ENCODE peak calls at places on chromosomes 3 and 15, in nine cellular contexts. One of them, this sample, is unnamed.

GRCh38 chr3:125202197-125202596 is 10.4 kb downstream of the SLC12A8 start:
- DNase-seq in HS-5: no peak
- DNase-seq in AG08396: no peak
- DNase-seq in stimulated activated CD8-positive, alpha-beta memory T cell treated with anti-CD3 and anti-CD28 coated beads, Interleukin-12 subunit alpha, Interleukin-12 subunit beta, amount 100 ng/mL, for 1 hour: no peak
- DNase-seq in nephron progenitor cell: no peak
- DNase-seq in transverse colon: no peak
- DNase-seq in T-helper 17 cell: no peak
- DNase-seq in WERI-Rb-1: no peak
- DNase-seq in NCI-H1092: no peak
- DNase-seq in this sample: no peak

GRCh38 chr3:69178100-69178499 is 55.7 kb upstream of the LMOD3 start:
- DNase-seq in HS-5: no peak
- DNase-seq in AG08396: no peak
- DNase-seq in stimulated activated CD8-positive, alpha-beta memory T cell treated with anti-CD3 and anti-CD28 coated beads, Interleukin-12 subunit alpha, Interleukin-12 subunit beta, amount 100 ng/mL, for 1 hour: no peak
- DNase-seq in nephron progenitor cell: no peak
- DNase-seq in transverse colon: no peak
- DNase-seq in T-helper 17 cell: no peak
- DNase-seq in WERI-Rb-1: no peak
- DNase-seq in NCI-H1092: no peak
- DNase-seq in this sample: no peak

GRCh38 chr15:75578206-75578947 is 738 bp downstream of the PTPN9 start:
- DNase-seq in HS-5: no peak
- DNase-seq in AG08396: peak; percentile 68
- DNase-seq in stimulated activated CD8-positive, alpha-beta memory T cell treated with anti-CD3 and anti-CD28 coated beads, Interleukin-12 subunit alpha, Interleukin-12 subunit beta, amount 100 ng/mL, for 1 hour: no peak
- DNase-seq in nephron progenitor cell: peak; percentile 47
- DNase-seq in transverse colon: peak; percentile 44
- DNase-seq in T-helper 17 cell: peak; percentile 27
- DNase-seq in WERI-Rb-1: peak; percentile 20
- DNase-seq in NCI-H1092: no peak
- DNase-seq in this sample: no peak

GRCh38 chr15:62416535-62416934 is 251.4 kb upstream of the C2CD4B start:
- DNase-seq in HS-5: no peak
- DNase-seq in AG08396: no peak
- DNase-seq in stimulated activated CD8-positive, alpha-beta memory T cell treated with anti-CD3 and anti-CD28 coated beads, Interleukin-12 subunit alpha, Interleukin-12 subunit beta, amount 100 ng/mL, for 1 hour: no peak
- DNase-seq in nephron progenitor cell: no peak
- DNase-seq in transverse colon: no peak
- DNase-seq in T-helper 17 cell: no peak
- DNase-seq in WERI-Rb-1: peak; percentile 18
- DNase-seq in NCI-H1092: no peak
- DNase-seq in this sample: no peak

GRCh38 chr3:194168994-194169393 is 33.0 kb downstream of the HES1 start:
- DNase-seq in HS-5: no peak
- DNase-seq in AG08396: no peak
- DNase-seq in stimulated activated CD8-positive, alpha-beta memory T cell treated with anti-CD3 and anti-CD28 coated beads, Interleukin-12 subunit alpha, Interleukin-12 subunit beta, amount 100 ng/mL, for 1 hour: no peak
- DNase-seq in nephron progenitor cell: no peak
- DNase-seq in transverse colon: no peak
- DNase-seq in T-helper 17 cell: no peak
- DNase-seq in WERI-Rb-1: no peak
- DNase-seq in NCI-H1092: no peak
- DNase-seq in this sample: no peak

GRCh38 chr3:52811452-52812011 is 16.9 kb downstream of the ITIH3 start:
- DNase-seq in HS-5: no peak
- DNase-seq in AG08396: no peak
- DNase-seq in stimulated activated CD8-positive, alpha-beta memory T cell treated with anti-CD3 and anti-CD28 coated beads, Interleukin-12 subunit alpha, Interleukin-12 subunit beta, amount 100 ng/mL, for 1 hour: no peak
- DNase-seq in nephron progenitor cell: no peak
- DNase-seq in transverse colon: no peak
- DNase-seq in T-helper 17 cell: no peak
- DNase-seq in WERI-Rb-1: no peak
- DNase-seq in NCI-H1092: no peak
- DNase-seq in this sample: no peak

GRCh38 chr3:190229632-190230424 is 92.4 kb downstream of the CLDN1 start:
- DNase-seq in HS-5: no peak
- DNase-seq in AG08396: no peak
- DNase-seq in stimulated activated CD8-positive, alpha-beta memory T cell treated with anti-CD3 and anti-CD28 coated beads, Interleukin-12 subunit alpha, Interleukin-12 subunit beta, amount 100 ng/mL, for 1 hour: no peak
- DNase-seq in nephron progenitor cell: no peak
- DNase-seq in transverse colon: no peak
- DNase-seq in T-helper 17 cell: no peak
- DNase-seq in WERI-Rb-1: no peak
- DNase-seq in NCI-H1092: no peak
- DNase-seq in this sample: peak; percentile 60

GRCh38 chr15:80061581-80061980 is 2.1 kb downstream of the ZFAND6 start:
- DNase-seq in HS-5: no peak
- DNase-seq in AG08396: no peak
- DNase-seq in stimulated activated CD8-positive, alpha-beta memory T cell treated with anti-CD3 and anti-CD28 coated beads, Interleukin-12 subunit alpha, Interleukin-12 subunit beta, amount 100 ng/mL, for 1 hour: no peak
- DNase-seq in nephron progenitor cell: no peak
- DNase-seq in transverse colon: no peak
- DNase-seq in T-helper 17 cell: no peak
- DNase-seq in WERI-Rb-1: no peak
- DNase-seq in NCI-H1092: no peak
- DNase-seq in this sample: no peak

GRCh38 chr3:184229424-184230080 is at the start of gene VWA5B2:
- DNase-seq in HS-5: no peak
- DNase-seq in AG08396: peak; percentile 90
- DNase-seq in stimulated activated CD8-positive, alpha-beta memory T cell treated with anti-CD3 and anti-CD28 coated beads, Interleukin-12 subunit alpha, Interleukin-12 subunit beta, amount 100 ng/mL, for 1 hour: peak; percentile 49
- DNase-seq in nephron progenitor cell: peak; percentile 84
- DNase-seq in transverse colon: peak; percentile 65
- DNase-seq in T-helper 17 cell: peak; percentile 72
- DNase-seq in WERI-Rb-1: peak; percentile 81
- DNase-seq in NCI-H1092: peak; percentile 44
- DNase-seq in this sample: no peak

GRCh38 chr15:90930861-90931629 is 1.3 kb downstream of the HDDC3 start:
- DNase-seq in HS-5: no peak
- DNase-seq in AG08396: no peak
- DNase-seq in stimulated activated CD8-positive, alpha-beta memory T cell treated with anti-CD3 and anti-CD28 coated beads, Interleukin-12 subunit alpha, Interleukin-12 subunit beta, amount 100 ng/mL, for 1 hour: no peak
- DNase-seq in nephron progenitor cell: no peak
- DNase-seq in transverse colon: no peak
- DNase-seq in T-helper 17 cell: no peak
- DNase-seq in WERI-Rb-1: no peak
- DNase-seq in NCI-H1092: no peak
- DNase-seq in this sample: no peak

GRCh38 chr3:152738656-152739055 is 96.3 kb upstream of the P2RY1 start:
- DNase-seq in HS-5: no peak
- DNase-seq in AG08396: no peak
- DNase-seq in stimulated activated CD8-positive, alpha-beta memory T cell treated with anti-CD3 and anti-CD28 coated beads, Interleukin-12 subunit alpha, Interleukin-12 subunit beta, amount 100 ng/mL, for 1 hour: no peak
- DNase-seq in nephron progenitor cell: no peak
- DNase-seq in transverse colon: no peak
- DNase-seq in T-helper 17 cell: no peak
- DNase-seq in WERI-Rb-1: no peak
- DNase-seq in NCI-H1092: no peak
- DNase-seq in this sample: peak; percentile 5

GRCh38 chr3:46114324-46114988 is 87.2 kb upstream of the XCR1 start:
- DNase-seq in HS-5: peak; percentile 85
- DNase-seq in AG08396: peak; percentile 48
- DNase-seq in stimulated activated CD8-positive, alpha-beta memory T cell treated with anti-CD3 and anti-CD28 coated beads, Interleukin-12 subunit alpha, Interleukin-12 subunit beta, amount 100 ng/mL, for 1 hour: no peak
- DNase-seq in nephron progenitor cell: no peak
- DNase-seq in transverse colon: no peak
- DNase-seq in T-helper 17 cell: no peak
- DNase-seq in WERI-Rb-1: no peak
- DNase-seq in NCI-H1092: no peak
- DNase-seq in this sample: peak; percentile 40

GRCh38 chr15:63491979-63492378 is 12.4 kb upstream of the USP3 start:
- DNase-seq in HS-5: no peak
- DNase-seq in AG08396: no peak
- DNase-seq in stimulated activated CD8-positive, alpha-beta memory T cell treated with anti-CD3 and anti-CD28 coated beads, Interleukin-12 subunit alpha, Interleukin-12 subunit beta, amount 100 ng/mL, for 1 hour: no peak
- DNase-seq in nephron progenitor cell: no peak
- DNase-seq in transverse colon: no peak
- DNase-seq in T-helper 17 cell: no peak
- DNase-seq in WERI-Rb-1: peak; percentile 33
- DNase-seq in NCI-H1092: no peak
- DNase-seq in this sample: no peak

GRCh38 chr15:65259367-65259781 is 27.3 kb downstream of the PARP16 start:
- DNase-seq in HS-5: no peak
- DNase-seq in AG08396: no peak
- DNase-seq in stimulated activated CD8-positive, alpha-beta memory T cell treated with anti-CD3 and anti-CD28 coated beads, Interleukin-12 subunit alpha, Interleukin-12 subunit beta, amount 100 ng/mL, for 1 hour: no peak
- DNase-seq in nephron progenitor cell: no peak
- DNase-seq in transverse colon: peak; percentile 38
- DNase-seq in T-helper 17 cell: no peak
- DNase-seq in WERI-Rb-1: no peak
- DNase-seq in NCI-H1092: no peak
- DNase-seq in this sample: no peak

GRCh38 chr3:27449530-27450150 is 34.5 kb downstream of the SLC4A7 start:
- DNase-seq in HS-5: no peak
- DNase-seq in AG08396: no peak
- DNase-seq in stimulated activated CD8-positive, alpha-beta memory T cell treated with anti-CD3 and anti-CD28 coated beads, Interleukin-12 subunit alpha, Interleukin-12 subunit beta, amount 100 ng/mL, for 1 hour: no peak
- DNase-seq in nephron progenitor cell: no peak
- DNase-seq in transverse colon: no peak
- DNase-seq in T-helper 17 cell: no peak
- DNase-seq in WERI-Rb-1: no peak
- DNase-seq in NCI-H1092: no peak
- DNase-seq in this sample: no peak

GRCh38 chr15:93837450-93837849 is 393.9 kb upstream of the MCTP2 start:
- DNase-seq in HS-5: no peak
- DNase-seq in AG08396: no peak
- DNase-seq in stimulated activated CD8-positive, alpha-beta memory T cell treated with anti-CD3 and anti-CD28 coated beads, Interleukin-12 subunit alpha, Interleukin-12 subunit beta, amount 100 ng/mL, for 1 hour: no peak
- DNase-seq in nephron progenitor cell: no peak
- DNase-seq in transverse colon: no peak
- DNase-seq in T-helper 17 cell: no peak
- DNase-seq in WERI-Rb-1: no peak
- DNase-seq in NCI-H1092: no peak
- DNase-seq in this sample: no peak

GRCh38 chr3:147359177-147360062 is 46.9 kb downstream of the ZIC4 start:
- DNase-seq in HS-5: no peak
- DNase-seq in AG08396: no peak
- DNase-seq in stimulated activated CD8-positive, alpha-beta memory T cell treated with anti-CD3 and anti-CD28 coated beads, Interleukin-12 subunit alpha, Interleukin-12 subunit beta, amount 100 ng/mL, for 1 hour: no peak
- DNase-seq in nephron progenitor cell: peak; percentile 59
- DNase-seq in transverse colon: no peak
- DNase-seq in T-helper 17 cell: no peak
- DNase-seq in WERI-Rb-1: no peak
- DNase-seq in NCI-H1092: no peak
- DNase-seq in this sample: no peak

GRCh38 chr3:12861611-12862010 is 20.2 kb upstream of the RPL32 start:
- DNase-seq in HS-5: no peak
- DNase-seq in AG08396: no peak
- DNase-seq in stimulated activated CD8-positive, alpha-beta memory T cell treated with anti-CD3 and anti-CD28 coated beads, Interleukin-12 subunit alpha, Interleukin-12 subunit beta, amount 100 ng/mL, for 1 hour: no peak
- DNase-seq in nephron progenitor cell: no peak
- DNase-seq in transverse colon: no peak
- DNase-seq in T-helper 17 cell: no peak
- DNase-seq in WERI-Rb-1: no peak
- DNase-seq in NCI-H1092: no peak
- DNase-seq in this sample: no peak

GRCh38 chr15:73225358-73226015 is 143.3 kb downstream of the HCN4 start:
- DNase-seq in HS-5: no peak
- DNase-seq in AG08396: no peak
- DNase-seq in stimulated activated CD8-positive, alpha-beta memory T cell treated with anti-CD3 and anti-CD28 coated beads, Interleukin-12 subunit alpha, Interleukin-12 subunit beta, amount 100 ng/mL, for 1 hour: no peak
- DNase-seq in nephron progenitor cell: no peak
- DNase-seq in transverse colon: peak; percentile 80
- DNase-seq in T-helper 17 cell: no peak
- DNase-seq in WERI-Rb-1: no peak
- DNase-seq in NCI-H1092: no peak
- DNase-seq in this sample: no peak

GRCh38 chr3:66483006-66483928 is 17.6 kb downstream of the LRIG1 start:
- DNase-seq in HS-5: no peak
- DNase-seq in AG08396: peak; percentile 35
- DNase-seq in stimulated activated CD8-positive, alpha-beta memory T cell treated with anti-CD3 and anti-CD28 coated beads, Interleukin-12 subunit alpha, Interleukin-12 subunit beta, amount 100 ng/mL, for 1 hour: no peak
- DNase-seq in nephron progenitor cell: no peak
- DNase-seq in transverse colon: peak; percentile 57
- DNase-seq in T-helper 17 cell: no peak
- DNase-seq in WERI-Rb-1: no peak
- DNase-seq in NCI-H1092: no peak
- DNase-seq in this sample: no peak

GRCh38 chr15:90903733-90904536 is 833 bp downstream of the MAN2A2 start:
- DNase-seq in HS-5: no peak
- DNase-seq in AG08396: no peak
- DNase-seq in stimulated activated CD8-positive, alpha-beta memory T cell treated with anti-CD3 and anti-CD28 coated beads, Interleukin-12 subunit alpha, Interleukin-12 subunit beta, amount 100 ng/mL, for 1 hour: no peak
- DNase-seq in nephron progenitor cell: no peak
- DNase-seq in transverse colon: peak; percentile 45
- DNase-seq in T-helper 17 cell: no peak
- DNase-seq in WERI-Rb-1: peak; percentile 30
- DNase-seq in NCI-H1092: no peak
- DNase-seq in this sample: no peak

GRCh38 chr3:61378321-61378720 is 127.1 kb upstream of the FHIT start:
- DNase-seq in HS-5: no peak
- DNase-seq in AG08396: no peak
- DNase-seq in stimulated activated CD8-positive, alpha-beta memory T cell treated with anti-CD3 and anti-CD28 coated beads, Interleukin-12 subunit alpha, Interleukin-12 subunit beta, amount 100 ng/mL, for 1 hour: no peak
- DNase-seq in nephron progenitor cell: no peak
- DNase-seq in transverse colon: no peak
- DNase-seq in T-helper 17 cell: no peak
- DNase-seq in WERI-Rb-1: no peak
- DNase-seq in NCI-H1092: no peak
- DNase-seq in this sample: peak; percentile 10

GRCh38 chr15:74519311-74519710 is 21.7 kb upstream of the ARID3B start:
- DNase-seq in HS-5: no peak
- DNase-seq in AG08396: no peak
- DNase-seq in stimulated activated CD8-positive, alpha-beta memory T cell treated with anti-CD3 and anti-CD28 coated beads, Interleukin-12 subunit alpha, Interleukin-12 subunit beta, amount 100 ng/mL, for 1 hour: no peak
- DNase-seq in nephron progenitor cell: no peak
- DNase-seq in transverse colon: no peak
- DNase-seq in T-helper 17 cell: no peak
- DNase-seq in WERI-Rb-1: no peak
- DNase-seq in NCI-H1092: no peak
- DNase-seq in this sample: no peak